ENCODE peak calls at places on chromosome 11, in seven cellular contexts. M, U, O, L, Z, T and G are unnamed samples.

GRCh38 chr11:105109855-105110750 is 29.5 kb downstream of the CARD18 start:
- DNase-seq in M (no peak), U (peak), O (no peak), L (no peak), Z (no peak), T (peak), G (no peak)

GRCh38 chr11:73521621-73522020 is 76.3 kb downstream of the FAM168A start:
- DNase-seq in M (no peak), U (peak), O (no peak), L (no peak), Z (no peak), T (no peak), G (no peak)

GRCh38 chr11:46879056-46879585 is 33.0 kb upstream of the CKAP5 start:
- DNase-seq in M (no peak), U (no peak), O (no peak), L (no peak), Z (no peak), T (no peak), G (no peak)

GRCh38 chr11:117931331-117931950 is 2.2 kb upstream of the TMPRSS13 start:
- DNase-seq in M (no peak), U (no peak), O (no peak), L (no peak), Z (no peak), T (no peak), G (no peak)

GRCh38 chr11:23903044-23903704 is 593.7 kb upstream of the LUZP2 start:
- DNase-seq in M (no peak), U (peak), O (no peak), L (no peak), Z (no peak), T (peak), G (no peak)

GRCh38 chr11:108223449-108224149 is 732 bp downstream of the ATM start:
- DNase-seq in M (peak), U (peak), O (no peak), L (no peak), Z (peak), T (no peak), G (no peak)

GRCh38 chr11:24524156-24524555 is 27.3 kb downstream of the LUZP2 start:
- DNase-seq in M (no peak), U (no peak), O (no peak), L (no peak), Z (no peak), T (no peak), G (no peak)

GRCh38 chr11:118406599-118407166 is 5.3 kb downstream of the ATP5MG start:
- DNase-seq in M (no peak), U (peak), O (no peak), L (no peak), Z (no peak), T (no peak), G (no peak)

GRCh38 chr11:100923555-100923954 is 206.1 kb downstream of the PGR start:
- DNase-seq in M (no peak), U (no peak), O (no peak), L (no peak), Z (no peak), T (no peak), G (no peak)

GRCh38 chr11:12968101-12968500 is 41.0 kb upstream of the RASSF10 start:
- DNase-seq in M (no peak), U (no peak), O (no peak), L (no peak), Z (no peak), T (no peak), G (no peak)